ENCODE peak calls at places on chromosome 7, in ten cellular contexts. W, V, Q, L, D, I, X, S, Z and N are unnamed samples.

GRCh38 chr7:26046150-26046549 is 105.8 kb upstream of the NFE2L3 start:
- DNase-seq in V (no peak), S (no peak), D (no peak), L (no peak), Z (no peak), X (peak), Q (no peak), I (no peak), W (no peak), N (no peak)

GRCh38 chr7:117715784-117716445 is 157.3 kb downstream of the CTTNBP2 start:
- DNase-seq in I (peak), S (peak), Z (no peak), D (peak), V (peak), X (no peak), Q (no peak), L (peak), W (peak), N (peak)

GRCh38 chr7:86643478-86644281 is at the start of gene GRM3:
- DNase-seq in V (no peak), D (peak), X (no peak), W (peak), Q (no peak), Z (peak), L (peak), S (no peak), I (peak), N (peak)

GRCh38 chr7:25669954-25670841 is 441.9 kb upstream of the NPVF start:
- DNase-seq in X (no peak), Q (peak), L (peak), Z (peak), I (peak), D (peak), W (no peak), S (peak), V (no peak), N (no peak)

GRCh38 chr7:27128034-27128433 is 2.5 kb downstream of the HOXA4 start:
- DNase-seq in I (no peak), W (no peak), X (no peak), L (no peak), Q (no peak), D (no peak), V (no peak), S (no peak), Z (no peak), N (peak)

GRCh38 chr7:151784843-151785680 is 91.9 kb downstream of the PRKAG2 start:
- DNase-seq in Q (no peak), L (no peak), W (no peak), Z (no peak), X (no peak), V (no peak), I (no peak), S (no peak), D (no peak), N (no peak)

GRCh38 chr7:12881712-12882111 is 194.3 kb downstream of the ARL4A start:
- DNase-seq in V (no peak), Z (no peak), X (no peak), L (no peak), Q (no peak), S (no peak), W (no peak), D (no peak), I (no peak), N (no peak)

GRCh38 chr7:6226194-6226799 is 46.1 kb downstream of the CYTH3 start:
- DNase-seq in S (peak), Q (no peak), L (peak), D (no peak), V (peak), I (no peak), Z (no peak), W (peak), X (no peak), N (peak)

GRCh38 chr7:99579956-99580777 is 17.9 kb upstream of the TMEM225B start:
- DNase-seq in Q (no peak), D (peak), S (peak), V (no peak), I (peak), Z (peak), L (peak), X (no peak), W (peak), N (peak)

GRCh38 chr7:120064565-120064964 is 208.4 kb upstream of the KCND2 start:
- DNase-seq in Z (no peak), V (no peak), L (peak), I (no peak), Q (no peak), S (peak), W (peak), D (no peak), X (no peak), N (peak)

GRCh38 chr7:140869430-140869829 is 55.3 kb downstream of the BRAF start:
- DNase-seq in Q (no peak), V (no peak), W (no peak), X (no peak), I (no peak), S (no peak), Z (no peak), L (no peak), D (no peak), N (no peak)

GRCh38 chr7:11727864-11728263 is 104.1 kb downstream of the THSD7A start:
- DNase-seq in S (peak), L (peak), X (no peak), Z (no peak), W (peak), I (no peak), D (no peak), Q (no peak), V (peak), N (no peak)

GRCh38 chr7:1311406-1312097 is 78.9 kb downstream of the UNCX start:
- DNase-seq in Z (no peak), S (no peak), Q (no peak), X (no peak), V (no peak), W (no peak), L (no peak), I (no peak), D (no peak), N (no peak)

GRCh38 chr7:91826377-91826776 is 54.1 kb downstream of the MTERF1 start:
- DNase-seq in V (no peak), Z (no peak), S (no peak), W (peak), I (no peak), D (no peak), Q (no peak), L (no peak), X (no peak), N (peak)

GRCh38 chr7:131503639-131504038 is 52.8 kb downstream of the PODXL start:
- DNase-seq in X (no peak), V (no peak), Q (no peak), W (no peak), L (no peak), Z (no peak), D (no peak), I (no peak), S (no peak), N (no peak)

GRCh38 chr7:50317221-50317678 is 12.7 kb downstream of the IKZF1 start:
- DNase-seq in V (no peak), Z (no peak), S (no peak), W (no peak), Q (no peak), L (no peak), D (no peak), I (no peak), X (no peak), N (no peak)
- H3K4me3 ChIP-seq in V (no peak), Z (no peak), S (no peak), W (no peak), Q (no peak), L (no peak), D (no peak), I (no peak), X (no peak), N (no peak)

GRCh38 chr7:137454169-137455166 is 110.9 kb upstream of the PTN start:
- DNase-seq in Q (peak), V (peak), S (peak), X (no peak), Z (peak), W (peak), I (no peak), L (peak), D (peak), N (peak)
- H3K4me3 ChIP-seq in Q (no peak), V (no peak), S (peak), X (no peak), Z (no peak), W (peak), I (no peak), L (peak), D (no peak), N (no peak)

GRCh38 chr7:107563072-107563760 is 504 bp downstream of the COG5 start:
- DNase-seq in D (no peak), S (no peak), Q (peak), L (no peak), W (no peak), Z (no peak), X (no peak), V (no peak), I (no peak), N (no peak)

GRCh38 chr7:107555893-107556292 is 7.8 kb downstream of the COG5 start:
- DNase-seq in Z (no peak), L (no peak), I (no peak), D (no peak), Q (no peak), V (no peak), S (no peak), X (no peak), W (no peak), N (no peak)

GRCh38 chr7:107560898-107561516 is 2.7 kb downstream of the COG5 start:
- DNase-seq in V (no peak), L (no peak), Z (no peak), X (no peak), W (no peak), Q (no peak), I (no peak), D (no peak), S (no peak), N (no peak)

GRCh38 chr7:107563761-107564552 is at the start of the genes COG5 and DUS4L:
- DNase-seq in Q (peak), X (peak), I (peak), D (peak), L (peak), S (peak), Z (peak), V (no peak), W (peak), N (peak)

GRCh38 chr7:107559864-107560263 is 3.9 kb downstream of the COG5 start:
- DNase-seq in Z (no peak), I (no peak), S (peak), Q (no peak), V (no peak), X (no peak), L (peak), W (peak), D (no peak), N (peak)
- H3K4me3 ChIP-seq in Z (no peak), I (no peak), S (no peak), Q (no peak), V (no peak), X (no peak), L (no peak), W (no peak), D (no peak), N (no peak)

GRCh38 chr7:38276096-38276857 is 2.8 kb upstream of the TARP start:
- DNase-seq in X (no peak), D (no peak), L (no peak), V (no peak), Z (no peak), W (no peak), S (no peak), I (no peak), Q (no peak), N (no peak)
- H3K4me3 ChIP-seq in X (no peak), D (no peak), L (no peak), V (no peak), Z (no peak), W (no peak), S (no peak), I (no peak), Q (no peak), N (no peak)

GRCh38 chr7:155532792-155533119 is 13.6 kb downstream of the CNPY1 start:
- DNase-seq in D (no peak), I (no peak), Q (no peak), X (no peak), W (no peak), S (no peak), L (no peak), Z (no peak), V (no peak), N (no peak)
- H3K4me3 ChIP-seq in D (no peak), I (peak), Q (peak), X (no peak), W (no peak), S (no peak), L (peak), Z (no peak), V (no peak), N (no peak)

GRCh38 chr7:84337386-84337785 is 142.8 kb upstream of the SEMA3A start:
- DNase-seq in I (no peak), Q (no peak), Z (no peak), X (no peak), D (no peak), S (peak), L (peak), W (peak), V (no peak), N (peak)

GRCh38 chr7:84339306-84339705 is 144.7 kb upstream of the SEMA3A start:
- DNase-seq in V (no peak), D (no peak), S (peak), I (no peak), Q (no peak), Z (no peak), W (no peak), L (peak), X (no peak), N (peak)

GRCh38 chr7:84336741-84337140 is 142.2 kb upstream of the SEMA3A start:
- DNase-seq in X (no peak), W (no peak), I (no peak), V (no peak), L (peak), Q (no peak), S (no peak), Z (no peak), D (no peak), N (peak)

GRCh38 chr7:84331665-84332064 is 137.1 kb upstream of the SEMA3A start:
- DNase-seq in W (no peak), S (no peak), D (no peak), V (no peak), X (no peak), L (no peak), Z (no peak), Q (no peak), I (no peak), N (peak)

DNA sequence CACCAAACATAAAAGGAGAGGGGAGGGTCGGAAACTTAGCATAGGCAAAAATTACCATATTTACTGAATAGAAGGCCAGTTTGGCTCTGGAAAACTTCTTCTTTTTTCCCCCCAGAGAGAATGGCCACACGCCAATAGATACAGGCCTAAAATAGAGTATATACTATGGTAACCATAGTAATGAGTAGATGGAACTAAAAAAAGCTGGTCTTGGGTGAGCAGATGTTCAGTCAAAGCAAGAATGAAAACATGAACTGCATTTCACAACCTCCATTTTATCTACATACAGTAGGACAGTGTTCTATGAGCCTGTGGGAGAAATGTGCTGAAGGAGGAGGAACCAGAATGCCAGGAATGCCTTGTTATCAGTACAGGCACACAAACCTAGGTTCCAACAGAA is 141.7 kb upstream of the SEMA3A start:
- DNase-seq in X (no peak), V (no peak), Z (no peak), W (no peak), Q (no peak), S (peak), L (peak), I (no peak), D (peak), N (peak)
- H3K4me3 ChIP-seq in X (no peak), V (no peak), Z (no peak), W (no peak), Q (no peak), S (no peak), L (no peak), I (no peak), D (no peak), N (no peak)

DNA sequence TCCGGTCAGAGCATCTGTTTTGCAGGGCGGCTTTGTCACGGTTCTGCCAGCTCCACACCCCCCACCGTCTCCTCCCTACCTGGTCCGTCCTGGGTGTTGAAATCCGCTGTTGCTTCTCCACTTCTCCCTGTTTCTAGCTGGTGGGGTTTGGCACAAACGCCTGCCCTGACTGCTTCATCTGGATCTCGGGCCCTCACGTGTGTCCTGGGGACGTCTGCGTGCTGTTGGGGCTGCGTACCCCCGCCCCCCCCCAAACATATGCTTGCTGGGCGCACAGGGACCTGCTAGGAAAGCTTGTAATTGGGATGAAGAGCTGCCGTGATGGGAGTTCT is 11.3 kb downstream of the AMZ1 start:
- DNase-seq in I (no peak), X (no peak), W (no peak), Q (no peak), D (no peak), L (no peak), Z (no peak), V (no peak), S (no peak), N (no peak)
- H3K4me3 ChIP-seq in I (no peak), X (no peak), W (no peak), Q (no peak), D (no peak), L (no peak), Z (no peak), V (no peak), S (no peak), N (no peak)

GRCh38 chr7:139482662-139483466 is 609 bp downstream of the KLRG2 start:
- DNase-seq in S (peak), X (no peak), W (peak), L (peak), I (peak), Z (no peak), V (no peak), D (peak), Q (no peak), N (no peak)
- H3K4me3 ChIP-seq in S (no peak), X (peak), W (peak), L (peak), I (peak), Z (peak), V (no peak), D (peak), Q (peak), N (no peak)

GRCh38 chr7:101303102-101303701 is 18.4 kb downstream of the IFT22 start:
- DNase-seq in I (no peak), Q (no peak), S (no peak), Z (no peak), V (no peak), X (no peak), D (peak), L (peak), W (peak), N (no peak)

GRCh38 chr7:101294832-101295121 is 26.8 kb downstream of the IFT22 start:
- DNase-seq in V (no peak), S (no peak), Z (no peak), Q (no peak), L (no peak), X (no peak), W (no peak), D (no peak), I (no peak), N (no peak)

GRCh38 chr7:101300465-101301376 is 20.9 kb downstream of the IFT22 start:
- DNase-seq in V (no peak), Z (no peak), X (no peak), L (no peak), W (no peak), Q (no peak), S (no peak), D (no peak), I (no peak), N (no peak)

GRCh38 chr7:101302641-101303101 is 18.9 kb downstream of the IFT22 start:
- DNase-seq in Q (no peak), I (no peak), X (no peak), L (peak), D (peak), Z (no peak), W (no peak), S (no peak), V (no peak), N (no peak)

DNA sequence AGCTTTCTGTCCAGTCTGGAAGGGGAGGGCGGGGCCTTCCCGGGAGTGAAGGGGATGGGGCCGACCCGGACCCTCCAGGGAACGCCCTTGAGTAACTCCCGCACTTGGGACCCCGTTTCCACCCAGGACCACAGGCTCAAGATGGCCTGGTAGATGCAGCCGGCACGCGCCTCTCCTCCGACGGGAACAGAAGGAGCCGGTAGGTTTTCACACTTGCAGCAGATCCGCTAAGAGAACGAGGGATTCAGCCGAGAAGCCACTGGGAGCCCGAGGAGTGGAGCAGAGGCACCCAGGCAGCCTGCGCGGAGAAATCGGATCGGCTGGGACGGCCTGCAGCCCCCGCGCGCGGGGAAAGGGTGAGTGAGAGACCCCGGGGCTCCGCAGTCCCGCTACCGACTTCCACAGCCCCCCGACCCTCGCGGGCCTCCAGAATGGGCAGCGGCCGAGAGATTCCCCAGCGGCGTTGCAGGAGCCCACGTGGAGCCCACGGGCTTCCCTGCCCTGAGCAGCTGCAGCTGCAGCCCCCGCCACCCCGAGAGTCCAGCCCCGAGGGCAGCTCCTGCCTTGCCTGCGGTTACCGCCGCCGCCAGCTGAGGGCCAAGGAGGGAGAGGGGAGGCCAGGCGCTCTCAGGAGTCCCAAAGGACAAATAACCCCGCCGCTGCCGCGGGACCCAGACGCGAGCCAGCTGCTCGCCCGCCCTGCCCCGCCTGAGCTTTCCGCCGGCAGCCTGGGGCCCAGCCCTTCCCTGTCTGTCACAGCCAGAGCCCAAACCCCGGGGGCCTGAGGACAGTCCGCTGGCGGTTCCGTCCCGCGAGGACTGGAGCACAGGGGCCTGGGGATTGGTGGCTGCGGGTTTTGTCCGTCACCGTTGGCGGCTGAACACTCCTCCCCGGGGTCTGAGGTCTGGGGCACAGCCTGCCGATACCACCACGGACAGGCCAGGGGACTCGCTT is 21.8 kb downstream of the IFT22 start:
- DNase-seq in V (no peak), I (peak), Q (no peak), X (no peak), S (no peak), D (peak), W (no peak), L (peak), Z (no peak), N (no peak)
- H3K4me3 ChIP-seq in V (no peak), I (peak), Q (no peak), X (no peak), S (no peak), D (no peak), W (no peak), L (no peak), Z (no peak), N (no peak)

DNA sequence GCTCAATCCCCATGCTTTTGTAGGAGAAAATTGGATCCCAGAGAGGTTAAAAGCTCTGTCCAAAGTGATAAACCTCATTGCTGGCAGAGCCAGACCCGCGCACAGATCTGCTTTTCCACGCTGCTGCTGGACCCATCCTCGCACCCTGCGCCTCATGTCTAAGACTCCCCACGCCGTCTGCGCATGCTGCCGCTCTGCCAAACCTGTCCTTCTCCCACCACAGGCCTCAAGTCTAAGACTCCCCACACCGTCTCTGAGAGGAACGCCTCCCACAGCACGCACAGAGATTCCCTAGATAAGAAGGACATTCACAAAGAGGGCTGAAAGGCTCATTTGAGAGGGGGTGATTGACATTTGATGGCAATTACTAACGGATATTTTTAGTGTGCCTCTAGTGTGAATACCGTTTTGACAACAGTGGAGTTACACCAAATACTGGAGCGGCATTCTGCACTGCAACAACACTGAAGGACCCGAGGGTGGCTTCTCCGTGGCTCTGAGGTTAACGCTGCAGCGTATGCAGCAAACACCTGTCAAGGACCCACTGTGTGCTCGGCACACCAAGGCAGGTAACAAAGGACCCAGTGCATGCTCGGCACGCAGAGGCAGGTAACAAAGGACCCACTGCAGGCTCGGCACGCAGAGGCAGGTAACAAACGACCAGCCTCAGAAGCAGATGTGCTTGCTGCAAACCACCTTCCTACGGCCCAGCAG is 231.4 kb downstream of the DNAJB6 start:
- DNase-seq in D (no peak), Q (no peak), I (no peak), L (no peak), X (no peak), Z (no peak), V (no peak), W (no peak), S (no peak), N (no peak)
- H3K4me3 ChIP-seq in D (peak), Q (peak), I (no peak), L (no peak), X (peak), Z (peak), V (peak), W (peak), S (peak), N (peak)